ENCODE peak calls at places on chromosomes 4 and X, in five cellular contexts. W, S, Y, X and J are unnamed samples.

GRCh38 chr4:5361968-5362367 is 310.7 kb downstream of the STK32B start:
- DNase-seq in W (peak), S (no peak), Y (no peak), X (no peak), J (no peak)

GRCh38 chr4:123599920-123600394 is 203.4 kb downstream of the SPRY1 start:
- DNase-seq in W (peak), S (peak), Y (peak), X (no peak), J (peak)

GRCh38 chrX:130523460-130524394 is 121.9 kb downstream of the RBMX2 start:
- DNase-seq in W (peak), S (peak), Y (peak), X (peak), J (no peak)

GRCh38 chr4:81446634-81447033 is 25.1 kb downstream of the RASGEF1B start:
- DNase-seq in W (no peak), S (no peak), Y (no peak), X (no peak), J (no peak)

GRCh38 chr4:16187455-16187854 is 38.8 kb downstream of the TAPT1 start:
- DNase-seq in W (no peak), S (no peak), Y (no peak), X (no peak), J (no peak)

GRCh38 chrX:72105436-72105835 is 26.3 kb downstream of the RTL5 start:
- DNase-seq in W (no peak), S (no peak), Y (no peak), X (no peak), J (no peak)

GRCh38 chr4:101763576-101763975 is 27.0 kb upstream of the BANK1 start:
- DNase-seq in W (no peak), S (no peak), Y (no peak), X (no peak), J (no peak)

GRCh38 chr4:148376151-148376550 is 66.1 kb downstream of the NR3C2 start:
- DNase-seq in W (no peak), S (peak), Y (peak), X (no peak), J (peak)

GRCh38 chr4:29852537-29852936 is 867.6 kb upstream of the PCDH7 start:
- DNase-seq in W (no peak), S (no peak), Y (no peak), X (no peak), J (no peak)

GRCh38 chr4:41656572-41657301 is 91.8 kb downstream of the PHOX2B start:
- DNase-seq in W (no peak), S (no peak), Y (no peak), X (no peak), J (no peak)

GRCh38 chr4:11698846-11699590 is 270.3 kb upstream of the HS3ST1 start:
- DNase-seq in W (peak), S (no peak), Y (no peak), X (no peak), J (no peak)

GRCh38 chr4:25377572-25377882 is 464 bp downstream of the ANAPC4 start:
- DNase-seq in W (no peak), S (no peak), Y (no peak), X (no peak), J (no peak)

GRCh38 chrX:97030463-97030862 is 146.8 kb downstream of the RPA4 start:
- DNase-seq in W (no peak), S (no peak), Y (no peak), X (no peak), J (no peak)

GRCh38 chrX:97030947-97031346 is 147.2 kb downstream of the RPA4 start:
- DNase-seq in W (no peak), S (no peak), Y (no peak), X (no peak), J (no peak)

GRCh38 chrX:97027384-97027922 is 143.7 kb downstream of the RPA4 start:
- DNase-seq in W (no peak), S (no peak), Y (no peak), X (no peak), J (no peak)

GRCh38 chrX:97021680-97022079 is 138.0 kb downstream of the RPA4 start:
- DNase-seq in W (peak), S (no peak), Y (no peak), X (no peak), J (no peak)

DNA sequence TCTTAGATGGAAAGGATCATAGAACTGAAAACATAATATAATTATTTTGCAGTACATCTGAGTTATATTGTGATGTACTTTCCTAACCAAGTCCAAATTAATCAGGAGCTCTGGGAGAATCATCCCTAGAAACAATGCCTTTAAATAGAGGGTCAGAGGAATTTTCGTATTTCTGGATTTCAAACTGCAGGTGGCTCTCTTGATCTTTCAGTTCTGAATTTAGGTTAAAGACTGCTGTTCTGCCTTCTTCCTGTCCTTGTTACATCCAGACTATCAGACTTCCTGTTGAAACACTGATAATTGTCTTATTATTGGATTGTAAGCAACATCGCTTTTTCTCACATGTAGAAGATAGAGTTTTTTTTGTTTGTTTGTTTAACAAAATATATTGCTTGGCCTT is 142.7 kb downstream of the RPA4 start:
- DNase-seq in W (no peak), S (no peak), Y (no peak), X (no peak), J (no peak)
- TF ChIP-seq CTCF in W (no peak), S (no peak), Y (no peak), X (peak), J (no peak)

DNA sequence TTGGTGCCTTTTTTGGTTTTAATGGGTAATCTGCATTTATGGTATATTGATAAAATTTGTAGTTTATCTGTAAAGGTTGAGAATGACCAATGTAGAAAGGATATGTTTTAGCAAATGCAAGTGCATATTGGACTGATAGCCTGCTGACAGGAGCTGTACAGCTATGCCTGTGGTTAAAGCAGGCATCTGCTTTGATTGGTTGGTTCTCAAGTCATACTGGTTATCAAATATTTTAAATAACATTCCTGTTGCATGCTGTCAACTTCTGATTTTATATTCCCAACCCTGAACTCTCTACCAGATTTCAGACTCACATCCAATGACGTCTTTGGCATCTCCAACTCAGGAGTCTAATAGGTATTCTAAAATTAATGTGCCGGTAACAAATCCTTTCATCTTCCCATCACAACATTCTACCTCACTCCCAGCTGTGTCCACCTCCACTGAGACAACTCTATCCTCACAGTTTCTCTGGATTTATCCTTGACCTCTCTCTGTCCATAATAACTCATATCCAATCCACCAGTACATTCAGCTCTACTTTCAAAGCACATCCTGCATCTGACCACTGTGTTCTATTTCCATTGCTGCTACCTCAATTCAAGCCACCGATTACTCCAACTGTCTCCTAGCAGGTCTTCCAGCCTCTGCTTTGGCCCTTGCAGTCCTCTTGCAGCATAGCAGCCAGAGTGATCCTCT is 125.7 kb downstream of the CAMK2D start:
- DNase-seq in W (peak), S (no peak), Y (no peak), X (no peak), J (peak)
- H3K4me3 ChIP-seq in W (no peak), S (no peak), Y (no peak), X (no peak), J (no peak)

GRCh38 chr4:169286562-169287301 is 16.0 kb upstream of the SH3RF1 start:
- DNase-seq in W (peak), S (no peak), Y (no peak), X (peak), J (peak)
- TF ChIP-seq CTCF in W (peak), S (no peak), Y (no peak), X (peak), J (peak)

GRCh38 chr4:169593050-169593449 is 19.3 kb downstream of the NEK1 start:
- DNase-seq in W (no peak), S (no peak), Y (no peak), X (no peak), J (no peak)

GRCh38 chr4:169594560-169595195 is 17.7 kb downstream of the NEK1 start:
- DNase-seq in W (no peak), S (no peak), Y (no peak), X (no peak), J (no peak)
- H3K4me3 ChIP-seq in W (no peak), S (no peak), Y (no peak), X (no peak), J (no peak)

GRCh38 chr4:113106076-113106475 is 56.6 kb downstream of the ANK2 start:
- DNase-seq in W (peak), S (no peak), Y (no peak), X (no peak), J (peak)
- TF ChIP-seq CTCF in W (peak), S (no peak), Y (no peak), X (peak), J (peak)

DNA sequence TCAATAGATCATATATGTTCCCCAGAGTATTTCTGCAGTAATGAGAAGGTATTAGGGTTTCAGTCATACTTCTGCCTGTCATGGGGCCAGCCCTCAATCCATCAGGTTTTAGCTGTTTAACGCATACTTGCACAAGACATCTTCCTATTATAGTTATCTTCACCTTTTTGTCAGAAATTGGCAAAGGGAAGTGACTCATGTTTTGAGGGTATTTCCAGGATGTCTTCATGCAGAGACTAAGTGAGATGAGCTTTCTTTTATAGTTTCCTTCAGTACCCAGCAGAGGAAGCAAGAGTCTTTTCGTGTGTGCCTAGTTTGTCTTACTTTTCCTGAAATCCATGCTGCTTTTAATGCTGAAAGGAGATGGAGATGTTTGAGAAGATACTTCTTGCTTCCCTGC is 9.5 kb downstream of the CSTF2 start:
- DNase-seq in W (peak), S (no peak), Y (no peak), X (no peak), J (peak)
- H3K4me3 ChIP-seq in W (no peak), S (no peak), Y (no peak), X (no peak), J (no peak)